ENCODE peak calls at places on chromosomes 6 and 20, in six cellular contexts. P, F, U, K, N and V are unnamed samples.

GRCh38 chr6:13302291-13302690 is 26.0 kb downstream of the TBC1D7 start:
- DNase-seq in P (no peak), F (no peak), U (no peak), K (no peak), N (no peak), V (no peak)

GRCh38 chr6:135506270-135506997 is 8.9 kb upstream of the AHI1 start:
- DNase-seq in U (peak), K (peak), N (peak), F (no peak), P (peak), V (peak)

GRCh38 chr6:3735029-3735605 is 16.4 kb downstream of the PXDC1 start:
- DNase-seq in N (no peak), P (no peak), F (no peak), K (no peak), U (no peak), V (no peak)

GRCh38 chr6:24355422-24355821 is 2.4 kb downstream of the DCDC2 start:
- DNase-seq in P (no peak), N (no peak), U (no peak), K (no peak), F (no peak), V (no peak)

GRCh38 chr20:36793294-36794115 is 19.9 kb upstream of the DSN1 start:
- DNase-seq in P (no peak), K (no peak), N (no peak), U (no peak), F (no peak), V (no peak)

GRCh38 chr6:137365648-137366047 is 128.5 kb downstream of the OLIG3 start:
- DNase-seq in F (no peak), U (no peak), N (no peak), P (no peak), K (peak), V (peak)

GRCh38 chr20:63736893-63737689 is 627 bp downstream of the LIME1 start:
- DNase-seq in N (no peak), P (peak), F (no peak), K (no peak), U (peak), V (no peak)

GRCh38 chr20:50325215-50325614 is 134.6 kb downstream of the CEBPB start:
- DNase-seq in K (no peak), P (no peak), N (no peak), U (no peak), F (no peak), V (no peak)

GRCh38 chr6:121896363-121896762 is 460.9 kb downstream of the GJA1 start:
- DNase-seq in N (no peak), K (no peak), P (no peak), F (no peak), U (no peak), V (no peak)

GRCh38 chr6:33082702-33083101 is 6.9 kb downstream of the HLA-DPB1 start:
- DNase-seq in F (peak), N (peak), U (peak), K (peak), P (peak), V (peak)

GRCh38 chr6:160004419-160005160 is 35.7 kb downstream of the IGF2R start:
- DNase-seq in U (no peak), N (no peak), K (no peak), P (no peak), F (no peak), V (no peak)

GRCh38 chr6:33927551-33927950 is 123.7 kb upstream of the MLN start:
- DNase-seq in N (peak), F (no peak), P (no peak), K (no peak), U (no peak), V (no peak)

GRCh38 chr6:105519954-105520353 is 117.1 kb upstream of the PREP start:
- DNase-seq in N (peak), U (no peak), K (no peak), F (no peak), P (no peak), V (no peak)

GRCh38 chr6:64672131-64672530 is 1034.9 kb downstream of the EYS start:
- DNase-seq in N (no peak), U (no peak), K (no peak), F (no peak), P (no peak), V (no peak)

GRCh38 chr6:11609324-11610071 is 71.9 kb downstream of the TMEM170B start:
- DNase-seq in F (no peak), K (peak), U (no peak), N (peak), P (no peak), V (peak)

GRCh38 chr6:15132854-15133670 is 112.8 kb upstream of the JARID2 start:
- DNase-seq in P (peak), F (peak), K (no peak), U (no peak), N (peak), V (no peak)

GRCh38 chr6:45650527-45651135 is 272.9 kb upstream of the SUPT3H start:
- DNase-seq in F (peak), P (peak), U (no peak), K (no peak), N (peak), V (no peak)

GRCh38 chr20:1451092-1451491 is 15.6 kb downstream of the NSFL1C start:
- DNase-seq in F (no peak), U (no peak), P (no peak), K (no peak), N (no peak), V (no peak)

GRCh38 chr6:45009547-45009946 is 318.6 kb upstream of the RUNX2 start:
- DNase-seq in U (no peak), P (no peak), N (no peak), K (no peak), F (no peak), V (no peak)

GRCh38 chr20:52160049-52160448 is 31.5 kb downstream of the ZFP64 start:
- DNase-seq in N (no peak), P (no peak), K (no peak), U (no peak), F (no peak), V (no peak)

GRCh38 chr6:34866509-34866908 is 21.3 kb downstream of the TAF11 start:
- DNase-seq in K (no peak), F (no peak), U (no peak), N (no peak), P (no peak), V (no peak)

GRCh38 chr6:766625-767024 is 73.7 kb upstream of the EXOC2 start:
- DNase-seq in P (no peak), U (no peak), N (no peak), F (no peak), K (no peak), V (no peak)

GRCh38 chr6:4693566-4693965 is 82.6 kb upstream of the CDYL start:
- DNase-seq in P (no peak), K (no peak), N (no peak), F (no peak), U (no peak), V (no peak)

GRCh38 chr20:44693625-44694024 is 21.5 kb upstream of the CCN5 start:
- DNase-seq in U (no peak), F (no peak), P (no peak), K (no peak), N (no peak), V (no peak)

GRCh38 chr6:73710470-73710869 is 14.5 kb downstream of the CD109 start:
- DNase-seq in K (no peak), P (peak), N (peak), U (no peak), F (peak), V (no peak)

GRCh38 chr6:152271681-152272464 is 365.3 kb downstream of the SYNE1 start:
- DNase-seq in F (no peak), N (peak), K (no peak), U (no peak), P (no peak), V (no peak)

GRCh38 chr6:124903797-124904196 is 58.4 kb upstream of the RNF217 start:
- DNase-seq in U (no peak), N (no peak), K (no peak), P (no peak), F (no peak), V (no peak)

GRCh38 chr6:104958720-104959452 is 2.0 kb downstream of the LIN28B start:
- DNase-seq in F (peak), U (no peak), K (peak), P (peak), N (no peak), V (peak)

GRCh38 chr6:116531675-116532570 is 13.6 kb downstream of the TRAPPC3L start:
- DNase-seq in U (peak), P (peak), N (peak), K (peak), F (peak), V (peak)

GRCh38 chr6:27890351-27891299 is 21.6 kb downstream of the OR2B2 start:
- DNase-seq in F (peak), K (peak), N (no peak), U (peak), P (peak), V (peak)

GRCh38 chr6:31952140-31952805 is 6.4 kb downstream of the CFB start:
- DNase-seq in F (no peak), P (peak), U (peak), K (peak), N (peak), V (peak)

GRCh38 chr20:34385464-34385863 is 22.4 kb downstream of the ITCH start:
- DNase-seq in F (no peak), U (no peak), P (no peak), K (no peak), N (no peak), V (no peak)

GRCh38 chr6:169971951-169972651 is 220.7 kb downstream of the ERMARD start:
- DNase-seq in N (no peak), P (no peak), U (peak), K (no peak), F (no peak), V (no peak)

GRCh38 chr6:52557389-52558265 is 19.2 kb downstream of the TRAM2 start:
- DNase-seq in F (no peak), U (no peak), K (peak), P (no peak), N (no peak), V (peak)
- TF ChIP-seq EZH2phosphoT487 in F (no peak), U (no peak), K (no peak), P (no peak), N (no peak), V (no peak)

DNA sequence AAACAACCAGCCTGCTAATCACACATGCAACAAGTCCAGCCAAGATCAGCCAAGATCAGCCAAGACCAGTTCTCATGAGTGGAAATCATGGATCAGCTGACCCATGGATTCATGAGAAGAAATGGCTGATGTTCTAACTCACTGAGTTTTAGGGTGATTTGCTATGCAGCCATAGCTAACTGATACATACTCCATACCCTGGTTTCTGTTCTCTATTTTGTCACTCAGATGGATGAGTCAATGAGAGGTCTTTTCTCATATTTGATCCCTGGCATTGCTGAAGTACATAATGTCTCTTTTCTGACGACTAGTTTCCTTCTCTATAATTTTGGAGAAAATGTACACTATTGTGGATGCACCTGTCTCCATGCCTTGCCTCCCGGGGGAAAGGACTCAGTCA is 118.4 kb upstream of the LY86 start:
- DNase-seq in F (no peak), P (no peak), U (no peak), K (no peak), N (no peak), V (no peak)
- H3K4me2 ChIP-seq in F (no peak), P (no peak), U (no peak), K (no peak), N (no peak), V (no peak)

GRCh38 chr20:22472386-22472785 is 112.0 kb downstream of the FOXA2 start:
- DNase-seq in U (no peak), K (peak), F (no peak), P (no peak), N (no peak), V (no peak)
- TF ChIP-seq CTCF in U (no peak), K (peak), F (no peak), P (no peak), N (no peak), V (peak)

GRCh38 chr20:40497781-40498691 is 191.0 kb downstream of the MAFB start:
- DNase-seq in P (no peak), U (no peak), N (no peak), K (no peak), F (no peak), V (no peak)
- TF ChIP-seq EZH2phosphoT487 in P (no peak), U (no peak), N (no peak), K (no peak), F (no peak), V (no peak)

GRCh38 chr6:26118999-26119398 is 31.8 kb downstream of the HFE start:
- DNase-seq in U (no peak), N (peak), K (no peak), F (peak), P (no peak), V (peak)
- H3K4me2 ChIP-seq in U (no peak), N (peak), K (no peak), F (peak), P (no peak), V (no peak)

DNA sequence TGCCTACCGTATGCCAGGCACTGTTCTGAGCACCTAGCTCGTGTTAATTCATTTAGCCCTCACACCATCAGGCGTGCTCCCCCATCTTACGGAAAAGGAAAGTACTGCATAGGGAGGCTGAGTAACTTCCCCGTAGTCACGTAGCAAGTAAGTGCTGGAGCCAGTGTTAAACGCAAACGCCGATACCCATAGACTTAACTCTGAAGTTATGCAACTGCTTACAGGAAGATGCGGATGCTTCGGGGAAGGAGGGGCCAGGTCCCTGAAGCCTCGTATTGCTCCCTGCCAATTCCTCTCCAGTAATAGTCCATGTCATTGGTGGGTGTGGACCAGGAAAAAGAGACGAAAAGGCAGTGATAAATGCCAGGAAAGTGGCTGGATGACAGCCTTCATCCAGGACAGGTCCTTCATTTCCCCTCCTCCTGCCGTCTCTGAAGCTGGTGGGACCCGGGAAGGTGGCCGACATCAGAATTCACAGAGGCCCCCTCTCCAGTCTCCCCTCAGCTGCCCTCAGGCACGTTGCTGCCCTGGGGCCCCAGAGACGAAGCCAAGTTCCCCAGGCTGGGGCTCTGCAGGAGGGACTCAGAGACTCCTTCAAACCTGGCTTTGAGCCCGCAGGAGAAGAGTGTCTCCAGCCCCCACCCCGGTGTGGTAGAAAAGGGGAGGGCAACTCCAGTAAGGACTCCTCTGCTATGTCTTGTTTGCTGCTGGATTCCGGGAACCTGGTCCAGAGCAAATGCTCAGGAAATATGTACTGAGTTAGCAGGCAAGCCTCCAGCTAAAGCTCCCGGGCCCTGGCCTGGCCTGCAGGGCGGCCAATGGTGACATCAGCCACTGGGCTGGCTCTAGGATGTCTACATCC is 37.7 kb downstream of the RAB44 start:
- DNase-seq in U (no peak), K (peak), N (peak), P (peak), F (no peak), V (no peak)
- TF ChIP-seq CTCF in U (no peak), K (no peak), N (no peak), P (no peak), F (no peak), V (no peak)

GRCh38 chr20:20271277-20271676 is 96.6 kb upstream of the INSM1 start:
- DNase-seq in K (peak), F (no peak), U (no peak), N (no peak), P (no peak), V (no peak)

GRCh38 chr20:20267685-20268429 is 100.0 kb upstream of the INSM1 start:
- DNase-seq in N (no peak), P (no peak), F (no peak), K (peak), U (no peak), V (no peak)

GRCh38 chr20:20276806-20277530 is 90.9 kb upstream of the INSM1 start:
- DNase-seq in K (peak), U (no peak), P (no peak), N (no peak), F (no peak), V (no peak)

GRCh38 chr20:20277772-20278382 is 90.0 kb upstream of the INSM1 start:
- DNase-seq in U (no peak), P (no peak), F (no peak), N (no peak), K (no peak), V (no peak)

GRCh38 chr20:20273281-20273680 is 94.6 kb upstream of the INSM1 start:
- DNase-seq in P (no peak), F (no peak), N (peak), U (no peak), K (no peak), V (no peak)
- TF ChIP-seq EZH2phosphoT487 in P (no peak), F (no peak), N (no peak), U (no peak), K (no peak), V (no peak)

GRCh38 chr6:149210376-149210775 is 107.1 kb upstream of the TAB2 start:
- DNase-seq in N (peak), P (peak), K (no peak), F (no peak), U (no peak), V (no peak)
- H3K4me2 ChIP-seq in N (no peak), P (no peak), K (no peak), F (no peak), U (no peak), V (no peak)